ENCODE peak calls at places on chromosomes 16 and 17, in seven cellular contexts. B is adrenal gland; M is neural crest cell; W is CD8-positive, alpha-beta memory T cell; X is kidney tubule cell; R is stimulated activated naive CD4-positive, alpha-beta T cell; N is posterior cingulate gyrus. A is an unnamed sample.

GRCh38 chr17:3865166-3865565 is 19.1 kb upstream of the NCBP3 start:
- DNase-seq in B (peak; percentile 76), M (no peak), W (no peak), X (peak; percentile 51), R (no peak), N (no peak), A (no peak)

GRCh38 chr16:14180431-14181059 is 109.4 kb downstream of the MRTFB start:
- DNase-seq in B (no peak), M (no peak), W (no peak), X (peak; percentile 8), R (no peak), N (no peak), A (no peak)

GRCh38 chr17:34668206-34668605 is 88.8 kb downstream of the TMEM132E start:
- DNase-seq in B (no peak), M (no peak), W (no peak), X (no peak), R (no peak), N (no peak), A (no peak)

GRCh38 chr16:85785927-85786326 is 13.4 kb downstream of the EMC8 start:
- DNase-seq in B (no peak), M (no peak), W (no peak), X (no peak), R (no peak), N (no peak), A (no peak)

GRCh38 chr16:17101646-17102045 is 369.1 kb downstream of the XYLT1 start:
- DNase-seq in B (no peak), M (no peak), W (no peak), X (peak; percentile 3), R (no peak), N (no peak), A (no peak)

GRCh38 chr16:24853830-24854229 is 8.1 kb downstream of the SLC5A11 start:
- DNase-seq in B (no peak), M (no peak), W (no peak), X (peak; percentile 21), R (no peak), N (peak; percentile 80), A (peak; percentile 49)

GRCh38 chr17:4747847-4748246 is 8.1 kb upstream of the CXCL16 start:
- DNase-seq in B (no peak), M (no peak), W (no peak), X (no peak), R (peak; percentile 2), N (no peak), A (no peak)

GRCh38 chr16:4663756-4664465 is 29.5 kb upstream of the NUDT16L1 start:
- DNase-seq in B (peak; percentile 69), M (no peak), W (no peak), X (peak; percentile 51), R (no peak), N (no peak), A (no peak)

GRCh38 chr17:39872700-39873099 is 4.7 kb downstream of the ZPBP2 start:
- DNase-seq in B (no peak), M (no peak), W (no peak), X (peak; percentile 30), R (no peak), N (no peak), A (no peak)

GRCh38 chr16:11706180-11706742 is 36.4 kb downstream of the TXNDC11 start:
- DNase-seq in B (no peak), M (no peak), W (no peak), X (no peak), R (no peak), N (no peak), A (no peak)

GRCh38 chr17:75323043-75323591 is 33.9 kb upstream of the SLC25A19 start:
- DNase-seq in B (peak; percentile 95), M (peak; percentile 96), W (peak; percentile 84), X (peak; percentile 86), R (peak; percentile 87), N (peak; percentile 94), A (peak; percentile 73)

GRCh38 chr17:15289285-15290185 is 24.4 kb upstream of the PMP22 start:
- DNase-seq in B (no peak), M (no peak), W (no peak), X (peak; percentile 22), R (no peak), N (no peak), A (no peak)

GRCh38 chr17:36851230-36851629 is 86.0 kb upstream of the LHX1 start:
- DNase-seq in B (no peak), M (no peak), W (no peak), X (peak; percentile 42), R (no peak), N (no peak), A (no peak)

GRCh38 chr17:49016775-49017463 is 19.7 kb downstream of the IGF2BP1 start:
- DNase-seq in B (peak; percentile 66), M (no peak), W (no peak), X (peak; percentile 87), R (no peak), N (no peak), A (peak; percentile 42)

GRCh38 chr16:55515110-55515509 is 6.2 kb downstream of the LPCAT2 start:
- DNase-seq in B (no peak), M (no peak), W (no peak), X (peak; percentile 45), R (no peak), N (no peak), A (no peak)

GRCh38 chr17:740240-741055 is 8.1 kb downstream of the TLCD3A start:
- DNase-seq in B (peak; percentile 30), M (no peak), W (no peak), X (no peak), R (no peak), N (no peak), A (no peak)

GRCh38 chr17:1762233-1762905 is 509 bp downstream of the SERPINF1 start:
- DNase-seq in B (no peak), M (no peak), W (no peak), X (no peak), R (no peak), N (no peak), A (no peak)

GRCh38 chr17:29138991-29139682 is 41.1 kb downstream of the MYO18A start:
- DNase-seq in B (peak; percentile 64), M (no peak), W (peak; percentile 23), X (peak; percentile 24), R (peak; percentile 25), N (no peak), A (no peak)

GRCh38 chr16:58378401-58378800 is 13.9 kb upstream of the GINS3 start:
- DNase-seq in B (no peak), M (no peak), W (no peak), X (peak; percentile 27), R (no peak), N (no peak), A (no peak)

GRCh38 chr17:7404737-7405412 is 978 bp upstream of the TMEM256 start:
- DNase-seq in B (peak; percentile 70), M (peak; percentile 16), W (peak; percentile 72), X (no peak), R (peak; percentile 79), N (no peak), A (peak; percentile 89)

GRCh38 chr16:3137267-3137666 is 2.4 kb downstream of the ZNF213 start:
- DNase-seq in B (no peak), M (no peak), W (no peak), X (no peak), R (no peak), N (no peak), A (no peak)

GRCh38 chr17:76123749-76124581 is 17.1 kb downstream of the FOXJ1 start:
- DNase-seq in B (no peak), M (no peak), W (no peak), X (no peak), R (no peak), N (no peak), A (no peak)

GRCh38 chr16:9102943-9103342 is 11.5 kb downstream of the HAPSTR1 start:
- DNase-seq in B (no peak), M (no peak), W (no peak), X (no peak), R (no peak), N (no peak), A (no peak)

GRCh38 chr16:80664798-80665197 is 124.0 kb downstream of the DYNLRB2 start:
- DNase-seq in B (no peak), M (no peak), W (no peak), X (no peak), R (no peak), N (no peak), A (no peak)

A was measured in frontal cortex.